ENCODE peak calls at places on chromosomes 2 and 18, in five cellular contexts. One of them, this sample, is unnamed.
A peak's percentile ranks its signal among the peaks of the same experiment; 100 is the strongest.

GRCh38 chr2:88429929-88430328 is 22.6 kb downstream of the FOXI3 start:
- DNase-seq in AG09309: no peak
- DNase-seq in neural crest cell: no peak
- DNase-seq in cardiac fibroblast: no peak
- DNase-seq in fibroblast of the aortic adventitia: no peak
- DNase-seq in this sample: peak; percentile 43

GRCh38 chr2:168525741-168526140 is 69.7 kb downstream of the CERS6 start:
- DNase-seq in AG09309: no peak
- DNase-seq in neural crest cell: no peak
- DNase-seq in cardiac fibroblast: no peak
- DNase-seq in fibroblast of the aortic adventitia: no peak
- DNase-seq in this sample: no peak

GRCh38 chr2:171598713-171599319 is 76.5 kb downstream of the CYBRD1 start:
- DNase-seq in AG09309: no peak
- DNase-seq in neural crest cell: peak; percentile 36
- DNase-seq in cardiac fibroblast: peak; percentile 77
- DNase-seq in fibroblast of the aortic adventitia: peak; percentile 83
- DNase-seq in this sample: no peak

GRCh38 chr18:48053881-48054586 is 123.6 kb upstream of the SMAD2 start:
- DNase-seq in AG09309: no peak
- DNase-seq in neural crest cell: no peak
- DNase-seq in cardiac fibroblast: no peak
- DNase-seq in fibroblast of the aortic adventitia: no peak
- DNase-seq in this sample: no peak

GRCh38 chr18:62566199-62566598 is 43.4 kb downstream of the ZCCHC2 start:
- DNase-seq in AG09309: no peak
- DNase-seq in neural crest cell: no peak
- DNase-seq in cardiac fibroblast: peak; percentile 44
- DNase-seq in fibroblast of the aortic adventitia: peak; percentile 24
- DNase-seq in this sample: peak; percentile 47

GRCh38 chr18:55406374-55407045 is 181.5 kb downstream of the TCF4 start:
- DNase-seq in AG09309: no peak
- DNase-seq in neural crest cell: no peak
- DNase-seq in cardiac fibroblast: no peak
- DNase-seq in fibroblast of the aortic adventitia: no peak
- DNase-seq in this sample: no peak

GRCh38 chr2:46299365-46300263 is 2.4 kb downstream of the EPAS1 start:
- DNase-seq in AG09309: no peak
- DNase-seq in neural crest cell: no peak
- DNase-seq in cardiac fibroblast: peak; percentile 89
- DNase-seq in fibroblast of the aortic adventitia: peak; percentile 81
- DNase-seq in this sample: peak; percentile 96

GRCh38 chr2:216229488-216229887 is 120.3 kb downstream of the XRCC5 start:
- DNase-seq in AG09309: no peak
- DNase-seq in neural crest cell: no peak
- DNase-seq in cardiac fibroblast: no peak
- DNase-seq in fibroblast of the aortic adventitia: no peak
- DNase-seq in this sample: no peak

GRCh38 chr2:230494980-230495379 is 79.0 kb downstream of the SP100 start:
- DNase-seq in AG09309: no peak
- DNase-seq in neural crest cell: no peak
- DNase-seq in cardiac fibroblast: no peak
- DNase-seq in fibroblast of the aortic adventitia: no peak
- DNase-seq in this sample: no peak

GRCh38 chr2:7726989-7727388 is 809.8 kb downstream of the RNF144A start:
- DNase-seq in AG09309: no peak
- DNase-seq in neural crest cell: no peak
- DNase-seq in cardiac fibroblast: no peak
- DNase-seq in fibroblast of the aortic adventitia: no peak
- DNase-seq in this sample: no peak

GRCh38 chr2:49069829-49070228 is 84.5 kb downstream of the FSHR start:
- DNase-seq in AG09309: no peak
- DNase-seq in neural crest cell: no peak
- DNase-seq in cardiac fibroblast: no peak
- DNase-seq in fibroblast of the aortic adventitia: no peak
- DNase-seq in this sample: no peak

GRCh38 chr2:34519659-34520058 is 920.6 kb upstream of the FAM98A start:
- DNase-seq in AG09309: no peak
- DNase-seq in neural crest cell: no peak
- DNase-seq in cardiac fibroblast: no peak
- DNase-seq in fibroblast of the aortic adventitia: no peak
- DNase-seq in this sample: no peak

GRCh38 chr2:238247002-238247822 is 7.4 kb upstream of the HES6 start:
- DNase-seq in AG09309: no peak
- DNase-seq in neural crest cell: no peak
- DNase-seq in cardiac fibroblast: no peak
- DNase-seq in fibroblast of the aortic adventitia: peak; percentile 22
- DNase-seq in this sample: no peak

GRCh38 chr2:174914894-174915760 is 90.1 kb downstream of the CHN1 start:
- DNase-seq in AG09309: no peak
- DNase-seq in neural crest cell: no peak
- DNase-seq in cardiac fibroblast: peak; percentile 84
- DNase-seq in fibroblast of the aortic adventitia: peak; percentile 13
- DNase-seq in this sample: no peak

GRCh38 chr2:58594762-58595161 is 353.6 kb upstream of the FANCL start:
- DNase-seq in AG09309: no peak
- DNase-seq in neural crest cell: no peak
- DNase-seq in cardiac fibroblast: no peak
- DNase-seq in fibroblast of the aortic adventitia: no peak
- DNase-seq in this sample: no peak

GRCh38 chr2:176284451-176285049 is 15.3 kb downstream of the MTX2 start:
- DNase-seq in AG09309: no peak
- DNase-seq in neural crest cell: no peak
- DNase-seq in cardiac fibroblast: peak; percentile 5
- DNase-seq in fibroblast of the aortic adventitia: peak; percentile 33
- DNase-seq in this sample: no peak

GRCh38 chr2:197453914-197454398 is 604 bp downstream of the COQ10B start:
- DNase-seq in AG09309: peak; percentile 80
- DNase-seq in neural crest cell: no peak
- DNase-seq in cardiac fibroblast: peak; percentile 95
- DNase-seq in fibroblast of the aortic adventitia: peak; percentile 94
- DNase-seq in this sample: peak; percentile 77

GRCh38 chr2:174300114-174300513 is 34.6 kb upstream of the SP9 start:
- DNase-seq in AG09309: peak; percentile 13
- DNase-seq in neural crest cell: no peak
- DNase-seq in cardiac fibroblast: peak; percentile 52
- DNase-seq in fibroblast of the aortic adventitia: peak; percentile 49
- DNase-seq in this sample: no peak

GRCh38 chr2:141323571-141323970 is 807.2 kb downstream of the LRP1B start:
- DNase-seq in AG09309: no peak
- DNase-seq in neural crest cell: no peak
- DNase-seq in cardiac fibroblast: no peak
- DNase-seq in fibroblast of the aortic adventitia: no peak
- DNase-seq in this sample: no peak

GRCh38 chr2:224085246-224085645 is 46.2 kb upstream of the SERPINE2 start:
- DNase-seq in AG09309: no peak
- DNase-seq in neural crest cell: no peak
- DNase-seq in cardiac fibroblast: peak; percentile 52
- DNase-seq in fibroblast of the aortic adventitia: peak; percentile 52
- DNase-seq in this sample: no peak

GRCh38 chr18:49842656-49843055 is 29.3 kb upstream of the ACAA2 start:
- DNase-seq in AG09309: no peak
- DNase-seq in neural crest cell: no peak
- DNase-seq in cardiac fibroblast: no peak
- DNase-seq in fibroblast of the aortic adventitia: no peak
- DNase-seq in this sample: no peak

GRCh38 chr2:126761981-126762878 is 106.3 kb downstream of the GYPC start:
- DNase-seq in AG09309: no peak
- DNase-seq in neural crest cell: no peak
- DNase-seq in cardiac fibroblast: no peak
- DNase-seq in fibroblast of the aortic adventitia: no peak
- DNase-seq in this sample: no peak

GRCh38 chr2:4588606-4589005 is 885.2 kb downstream of the DCDC2C start:
- DNase-seq in AG09309: no peak
- DNase-seq in neural crest cell: no peak
- DNase-seq in cardiac fibroblast: no peak
- DNase-seq in fibroblast of the aortic adventitia: no peak
- DNase-seq in this sample: no peak

GRCh38 chr2:46410273-46411244 is 68.8 kb upstream of the TMEM247 start:
- DNase-seq in AG09309: no peak
- DNase-seq in neural crest cell: no peak
- DNase-seq in cardiac fibroblast: no peak
- DNase-seq in fibroblast of the aortic adventitia: no peak
- DNase-seq in this sample: no peak

GRCh38 chr2:206004004-206004693 is 81.8 kb downstream of the INO80D start:
- DNase-seq in AG09309: no peak
- DNase-seq in neural crest cell: no peak
- DNase-seq in cardiac fibroblast: peak; percentile 15
- DNase-seq in fibroblast of the aortic adventitia: no peak
- DNase-seq in this sample: no peak

GRCh38 chr2:105454801-105455485 is 56.1 kb upstream of the FHL2 start:
- DNase-seq in AG09309: peak; percentile 80
- DNase-seq in neural crest cell: no peak
- DNase-seq in cardiac fibroblast: peak; percentile 73
- DNase-seq in fibroblast of the aortic adventitia: peak; percentile 88
- DNase-seq in this sample: no peak

GRCh38 chr2:131040661-131041401 is 52.4 kb downstream of the FAM168B start:
- DNase-seq in AG09309: no peak
- DNase-seq in neural crest cell: no peak
- DNase-seq in cardiac fibroblast: peak; percentile 43
- DNase-seq in fibroblast of the aortic adventitia: no peak
- DNase-seq in this sample: peak; percentile 49

GRCh38 chr2:86251840-86252266 is 52.6 kb downstream of the MRPL35 start:
- DNase-seq in AG09309: no peak
- DNase-seq in neural crest cell: no peak
- DNase-seq in cardiac fibroblast: no peak
- DNase-seq in fibroblast of the aortic adventitia: no peak
- DNase-seq in this sample: no peak

GRCh38 chr2:86254576-86255538 is 55.6 kb downstream of the MRPL35 start:
- DNase-seq in AG09309: no peak
- DNase-seq in neural crest cell: no peak
- DNase-seq in cardiac fibroblast: no peak
- DNase-seq in fibroblast of the aortic adventitia: no peak
- DNase-seq in this sample: no peak

GRCh38 chr2:86249176-86249842 is 50.1 kb downstream of the MRPL35 start:
- DNase-seq in AG09309: peak; percentile 68
- DNase-seq in neural crest cell: no peak
- DNase-seq in cardiac fibroblast: peak; percentile 47
- DNase-seq in fibroblast of the aortic adventitia: peak; percentile 84
- DNase-seq in this sample: no peak

GRCh38 chr2:86253424-86253823 is 54.2 kb downstream of the MRPL35 start:
- DNase-seq in AG09309: no peak
- DNase-seq in neural crest cell: no peak
- DNase-seq in cardiac fibroblast: no peak
- DNase-seq in fibroblast of the aortic adventitia: no peak
- DNase-seq in this sample: no peak

GRCh38 chr2:86249843-86250402 is 50.7 kb downstream of the MRPL35 start:
- DNase-seq in AG09309: no peak
- DNase-seq in neural crest cell: no peak
- DNase-seq in cardiac fibroblast: no peak
- DNase-seq in fibroblast of the aortic adventitia: no peak
- DNase-seq in this sample: no peak
- TF ChIP-seq CTCF in AG09309: no peak
- TF ChIP-seq CTCF in neural crest cell: no peak
- TF ChIP-seq CTCF in cardiac fibroblast: peak; percentile 1
- TF ChIP-seq CTCF in fibroblast of the aortic adventitia: no peak
- TF ChIP-seq CTCF in this sample: no peak

GRCh38 chr18:13579874-13580273 is 146.5 kb downstream of the FAM210A start:
- DNase-seq in AG09309: no peak
- DNase-seq in neural crest cell: no peak
- DNase-seq in cardiac fibroblast: no peak
- DNase-seq in fibroblast of the aortic adventitia: no peak
- DNase-seq in this sample: peak; percentile 59

GRCh38 chr18:13580351-13580750 is 146.0 kb downstream of the FAM210A start:
- DNase-seq in AG09309: no peak
- DNase-seq in neural crest cell: no peak
- DNase-seq in cardiac fibroblast: no peak
- DNase-seq in fibroblast of the aortic adventitia: no peak
- DNase-seq in this sample: no peak

GRCh38 chr18:13581055-13581454 is 145.3 kb downstream of the FAM210A start:
- DNase-seq in AG09309: no peak
- DNase-seq in neural crest cell: no peak
- DNase-seq in cardiac fibroblast: no peak
- DNase-seq in fibroblast of the aortic adventitia: no peak
- DNase-seq in this sample: peak; percentile 12

GRCh38 chr18:13582283-13582682 is 144.1 kb downstream of the FAM210A start:
- DNase-seq in AG09309: no peak
- DNase-seq in neural crest cell: no peak
- DNase-seq in cardiac fibroblast: no peak
- DNase-seq in fibroblast of the aortic adventitia: no peak
- DNase-seq in this sample: peak; percentile 54

DNA sequence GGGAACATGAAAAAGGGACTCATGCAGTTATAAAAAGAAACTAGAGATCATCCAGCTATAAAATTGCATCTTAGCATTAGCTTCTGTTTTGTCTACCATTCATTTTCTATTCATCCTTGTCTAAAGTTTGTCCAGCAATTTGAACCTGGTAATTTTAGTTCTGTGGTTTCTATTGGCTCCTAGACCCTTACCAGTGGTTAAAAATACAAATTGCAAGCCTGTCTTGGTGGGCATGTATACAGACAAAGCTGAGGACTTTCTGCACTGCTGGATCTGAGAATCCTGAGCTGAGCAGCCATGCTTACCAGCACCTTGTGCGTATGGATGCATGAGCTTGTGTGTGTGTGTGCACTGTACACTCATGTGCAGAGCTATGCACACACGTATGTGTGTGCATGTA is 144.9 kb downstream of the FAM210A start:
- DNase-seq in AG09309: no peak
- DNase-seq in neural crest cell: no peak
- DNase-seq in cardiac fibroblast: no peak
- DNase-seq in fibroblast of the aortic adventitia: no peak
- DNase-seq in this sample: no peak
- TF ChIP-seq CTCF in AG09309: no peak
- TF ChIP-seq CTCF in neural crest cell: no peak
- TF ChIP-seq CTCF in cardiac fibroblast: no peak
- TF ChIP-seq CTCF in fibroblast of the aortic adventitia: no peak
- TF ChIP-seq CTCF in this sample: no peak

GRCh38 chr2:25832897-25833296 is 45.4 kb downstream of the ASXL2 start:
- DNase-seq in AG09309: no peak
- DNase-seq in neural crest cell: no peak
- DNase-seq in cardiac fibroblast: no peak
- DNase-seq in fibroblast of the aortic adventitia: no peak
- DNase-seq in this sample: no peak

GRCh38 chr2:25829377-25829704 is 48.9 kb downstream of the ASXL2 start:
- DNase-seq in AG09309: no peak
- DNase-seq in neural crest cell: no peak
- DNase-seq in cardiac fibroblast: peak; percentile 45
- DNase-seq in fibroblast of the aortic adventitia: no peak
- DNase-seq in this sample: no peak

GRCh38 chr2:25831744-25832449 is 46.4 kb downstream of the ASXL2 start:
- DNase-seq in AG09309: no peak
- DNase-seq in neural crest cell: no peak
- DNase-seq in cardiac fibroblast: no peak
- DNase-seq in fibroblast of the aortic adventitia: no peak
- DNase-seq in this sample: no peak

GRCh38 chr2:25833566-25833965 is 44.7 kb downstream of the ASXL2 start:
- DNase-seq in AG09309: no peak
- DNase-seq in neural crest cell: no peak
- DNase-seq in cardiac fibroblast: no peak
- DNase-seq in fibroblast of the aortic adventitia: no peak
- DNase-seq in this sample: no peak

GRCh38 chr2:25829828-25830227 is 48.5 kb downstream of the ASXL2 start:
- DNase-seq in AG09309: no peak
- DNase-seq in neural crest cell: no peak
- DNase-seq in cardiac fibroblast: no peak
- DNase-seq in fibroblast of the aortic adventitia: no peak
- DNase-seq in this sample: no peak
- TF ChIP-seq CTCF in AG09309: no peak
- TF ChIP-seq CTCF in neural crest cell: no peak
- TF ChIP-seq CTCF in cardiac fibroblast: no peak
- TF ChIP-seq CTCF in fibroblast of the aortic adventitia: no peak
- TF ChIP-seq CTCF in this sample: no peak

GRCh38 chr2:96113367-96113677 is 3.0 kb downstream of the ADRA2B start:
- DNase-seq in AG09309: no peak
- DNase-seq in neural crest cell: no peak
- DNase-seq in cardiac fibroblast: no peak
- DNase-seq in fibroblast of the aortic adventitia: no peak
- DNase-seq in this sample: no peak
- TF ChIP-seq CTCF in AG09309: no peak
- TF ChIP-seq CTCF in neural crest cell: no peak
- TF ChIP-seq CTCF in cardiac fibroblast: no peak
- TF ChIP-seq CTCF in fibroblast of the aortic adventitia: no peak
- TF ChIP-seq CTCF in this sample: no peak